ENCODE peak calls at places on chromosomes 7 and 10, in six cellular contexts. X is HCT116, R is GM23338, H is spleen, U is transverse colon, Q is sigmoid colon. L is an unnamed sample. For H3K36me3, the result is how much of the 10 kb centered on the place peaks cover.

GRCh38 chr10:131169146-131169545 is 142.4 kb downstream of the TCERG1L start:
- DNase-seq in Q (peak), H (peak), U (no peak), R (no peak), X (no peak), L (no peak)

GRCh38 chr7:73742338-73742752 is 3.7 kb upstream of the ABHD11 start:
- DNase-seq in Q (no peak), H (no peak), R (peak), U (no peak), X (no peak), L (peak)

GRCh38 chr10:119336599-119336998 is 129.2 kb downstream of the GRK5 start:
- DNase-seq in Q (no peak), R (no peak), U (no peak), H (peak), X (no peak), L (no peak)

GRCh38 chr7:70681847-70682350 is 450.0 kb upstream of the GALNT17 start:
- DNase-seq in X (no peak), H (no peak), R (no peak), U (no peak), Q (no peak), L (no peak)

GRCh38 chr7:17147409-17147808 is 151.0 kb upstream of the AHR start:
- DNase-seq in U (no peak), R (no peak), Q (no peak), X (no peak), H (no peak), L (no peak)

GRCh38 chr10:30357075-30357801 is 8.2 kb upstream of the MTPAP start:
- DNase-seq in H (peak), X (no peak), R (no peak), U (peak), Q (no peak), L (no peak)

GRCh38 chr10:96701265-96701664 is 19.0 kb downstream of the PIK3AP1 start:
- DNase-seq in H (no peak), X (no peak), R (no peak), U (no peak), Q (no peak), L (no peak)

GRCh38 chr7:18429547-18429946 is 66.0 kb upstream of the HDAC9 start:
- DNase-seq in H (no peak), U (no peak), X (no peak), R (no peak), Q (no peak), L (no peak)

GRCh38 chr7:19248681-19249080 is 103.5 kb upstream of the FERD3L start:
- DNase-seq in Q (no peak), X (no peak), R (no peak), H (no peak), U (no peak), L (no peak)

GRCh38 chr10:103661198-103661950 is 167.9 kb downstream of the NEURL1 start:
- DNase-seq in U (peak), Q (peak), X (no peak), H (peak), R (peak), L (peak)

GRCh38 chr7:10644849-10645248 is 328.8 kb upstream of the PHF14 start:
- DNase-seq in Q (no peak), R (no peak), X (no peak), U (no peak), H (no peak), L (no peak)

GRCh38 chr7:75879771-75880184 is 944 bp downstream of the RHBDD2 start:
- DNase-seq in U (no peak), H (no peak), Q (no peak), X (no peak), R (peak), L (no peak)

GRCh38 chr7:69696686-69697685 is 98.7 kb downstream of the AUTS2 start:
- DNase-seq in Q (no peak), H (no peak), R (no peak), U (no peak), X (no peak), L (no peak)

GRCh38 chr10:42691361-42692120 is 53.2 kb upstream of the ZNF33B start:
- DNase-seq in U (no peak), H (no peak), Q (no peak), X (no peak), R (peak), L (no peak)

GRCh38 chr10:125605167-125605566 is 77.8 kb downstream of the TEX36 start:
- DNase-seq in R (no peak), Q (no peak), U (no peak), X (no peak), H (no peak), L (no peak)

GRCh38 chr7:49703876-49704275 is 69.6 kb upstream of the VWC2 start:
- DNase-seq in Q (no peak), R (no peak), X (no peak), U (no peak), H (no peak), L (no peak)

GRCh38 chr10:43294241-43294658 is 27.4 kb upstream of the RASGEF1A start:
- DNase-seq in U (no peak), R (no peak), Q (no peak), X (no peak), H (no peak), L (no peak)

GRCh38 chr10:73801253-73801590 is 10.2 kb downstream of the NDST2 start:
- DNase-seq in R (no peak), U (no peak), X (no peak), H (no peak), Q (no peak), L (no peak)

GRCh38 chr7:83105948-83106347 is 56.7 kb downstream of the PCLO start:
- DNase-seq in X (no peak), H (no peak), U (no peak), Q (no peak), R (peak), L (no peak)

GRCh38 chr10:110983466-110983865 is 64.1 kb downstream of the SHOC2 start:
- DNase-seq in U (no peak), X (no peak), Q (no peak), R (no peak), H (no peak), L (no peak)

GRCh38 chr10:110989016-110989415 is 69.6 kb downstream of the SHOC2 start:
- DNase-seq in Q (no peak), H (no peak), U (no peak), R (no peak), X (no peak), L (no peak)

GRCh38 chr10:110980807-110981206 is 61.4 kb downstream of the SHOC2 start:
- DNase-seq in X (no peak), R (no peak), Q (no peak), H (no peak), U (no peak), L (no peak)

DNA sequence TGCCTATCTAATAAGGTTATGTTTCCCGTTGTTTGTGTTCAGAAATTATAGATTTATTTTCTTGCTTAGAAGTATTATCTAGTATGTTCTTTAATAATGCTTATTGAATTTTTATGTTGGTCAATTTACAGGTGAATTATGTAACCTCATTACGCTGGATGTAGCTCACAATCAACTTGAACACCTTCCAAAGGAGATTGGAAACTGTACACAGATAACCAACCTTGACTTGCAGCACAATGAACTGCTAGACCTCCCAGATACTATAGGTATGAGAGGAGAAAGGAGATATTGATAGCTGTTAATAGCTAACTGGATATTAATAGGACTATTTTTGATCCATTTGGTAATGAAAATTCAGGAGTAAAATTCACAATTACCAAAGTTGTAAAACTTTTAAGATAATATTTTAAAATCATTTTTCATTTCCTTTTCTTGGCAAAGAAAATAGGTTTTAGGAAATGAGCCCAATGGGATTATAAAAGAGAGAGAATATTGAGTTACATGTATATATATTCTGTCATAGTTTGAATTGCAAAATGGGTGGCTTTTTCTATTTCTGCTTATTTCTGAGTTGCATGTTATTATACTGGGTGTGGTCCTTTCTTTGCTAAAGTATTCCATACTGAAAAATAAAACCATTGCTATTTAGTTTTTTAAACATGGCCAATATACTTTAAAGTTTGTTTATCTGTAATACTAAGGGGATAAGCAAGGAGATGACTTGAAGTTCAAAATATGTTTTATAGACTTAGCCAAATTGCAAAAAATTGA is 66.3 kb downstream of the SHOC2 start:
- DNase-seq in X (no peak), H (no peak), U (no peak), R (no peak), Q (no peak), L (no peak)
- H3K36me3 ChIP-seq in X (under half), H (under half), U (under half), R (under half), Q (under half), L (under half)

DNA sequence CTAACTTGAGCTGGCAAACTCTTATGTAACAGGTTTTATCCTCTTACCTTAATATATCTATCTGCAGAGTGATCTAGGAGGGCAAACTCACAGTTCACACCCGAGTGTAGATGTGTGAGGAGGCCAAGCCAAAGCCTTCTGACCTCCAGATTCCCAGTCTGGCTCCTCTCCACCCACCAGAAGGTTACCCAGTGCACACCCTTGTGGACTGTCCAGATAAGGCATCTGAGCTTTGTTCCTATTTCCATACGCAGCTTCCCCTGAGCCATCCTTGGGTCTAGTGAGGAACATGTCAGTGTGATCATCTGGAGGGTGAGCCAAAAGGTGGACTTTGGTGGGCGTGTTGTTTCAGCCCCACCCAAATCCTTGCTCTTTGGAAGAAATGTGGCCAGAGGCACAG is 203.0 kb upstream of the MEOX2 start:
- DNase-seq in H (no peak), Q (no peak), U (no peak), R (peak), X (peak), L (no peak)
- TF ChIP-seq CTCF in H (no peak), Q (peak), U (no peak), R (peak), X (peak), L (no peak)

DNA sequence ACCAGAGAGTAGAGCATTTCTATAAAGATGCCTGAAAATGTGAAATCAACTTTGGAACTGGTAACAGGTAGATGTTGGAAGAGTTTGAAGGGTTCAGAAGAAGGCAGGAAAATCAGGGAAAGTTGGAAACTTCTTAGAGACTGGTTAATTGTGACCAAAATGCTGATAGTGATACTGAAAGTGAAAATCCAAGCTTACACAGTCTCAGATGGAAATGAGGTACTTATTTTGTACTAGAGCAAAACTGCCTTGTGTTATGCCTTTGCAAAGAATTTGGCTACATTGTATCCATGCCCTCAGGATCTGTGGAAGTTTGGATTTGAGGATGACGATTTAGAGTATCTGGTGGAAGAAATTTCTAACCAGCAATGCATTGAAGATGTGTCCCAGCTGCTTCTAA is 430.6 kb upstream of the KCND2 start:
- DNase-seq in R (no peak), H (no peak), X (no peak), U (no peak), Q (no peak), L (no peak)
- TF ChIP-seq POLR2AphosphoS5 in R (no peak), H (no peak), X (no peak), U (no peak), Q (no peak), L (no peak)

GRCh38 chr10:48696535-48696873 is 11.8 kb downstream of the WDFY4 start:
- DNase-seq in R (no peak), Q (no peak), U (no peak), H (no peak), X (no peak), L (no peak)

GRCh38 chr10:48695636-48696534 is 11.2 kb downstream of the WDFY4 start:
- DNase-seq in U (no peak), H (no peak), X (no peak), Q (no peak), R (no peak), L (no peak)

GRCh38 chr10:48692748-48693147 is 8.1 kb downstream of the WDFY4 start:
- DNase-seq in Q (no peak), R (no peak), H (no peak), U (no peak), X (no peak), L (no peak)

GRCh38 chr10:48693206-48693605 is 8.5 kb downstream of the WDFY4 start:
- DNase-seq in U (no peak), X (no peak), R (no peak), Q (no peak), H (no peak), L (no peak)

GRCh38 chr10:48694371-48695030 is 9.8 kb downstream of the WDFY4 start:
- DNase-seq in U (no peak), H (no peak), X (no peak), R (no peak), Q (no peak), L (no peak)
- H3K36me3 ChIP-seq in U (under half), H (under half), X (under half), R (under half), Q (under half), L (under half)

DNA sequence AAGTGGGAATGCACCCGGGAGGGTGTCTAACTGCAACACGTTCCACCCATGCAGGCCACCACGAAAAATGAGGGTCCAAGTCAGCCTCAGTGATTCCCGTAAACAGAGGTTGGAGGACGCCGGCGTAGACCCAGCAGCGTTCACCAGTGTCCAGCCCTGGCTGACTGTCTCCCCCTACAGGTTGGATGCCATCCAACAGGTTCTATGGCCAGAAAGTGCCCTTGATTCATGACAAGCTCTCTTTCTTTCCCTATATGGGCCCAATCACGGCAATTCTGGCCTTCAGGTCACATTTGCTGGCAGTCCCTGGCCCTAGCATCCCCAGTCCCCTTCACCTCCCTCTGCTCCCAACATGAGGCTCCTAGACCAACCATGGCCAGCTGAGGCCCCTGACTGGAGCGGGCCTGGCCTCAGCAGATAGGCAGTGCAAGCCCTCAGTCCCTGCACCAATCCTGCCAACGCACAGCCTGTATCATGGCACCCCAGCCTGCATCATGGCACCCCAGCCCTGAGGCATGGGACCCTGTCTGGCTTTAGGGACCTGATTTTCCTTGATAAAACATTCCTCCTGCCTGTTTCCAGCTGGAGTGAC is 227.4 kb downstream of the GRID1 start:
- DNase-seq in H (no peak), U (no peak), X (peak), R (peak), Q (no peak), L (no peak)
- TF ChIP-seq CTCF in H (no peak), U (peak), X (peak), R (peak), Q (no peak), L (no peak)

GRCh38 chr7:151003572-151003971 is 12.8 kb downstream of the NOS3 start:
- DNase-seq in X (no peak), U (peak), H (no peak), Q (no peak), R (no peak), L (no peak)
- TF ChIP-seq POLR2AphosphoS5 in X (no peak), U (no peak), H (peak), Q (no peak), R (no peak), L (no peak)

DNA sequence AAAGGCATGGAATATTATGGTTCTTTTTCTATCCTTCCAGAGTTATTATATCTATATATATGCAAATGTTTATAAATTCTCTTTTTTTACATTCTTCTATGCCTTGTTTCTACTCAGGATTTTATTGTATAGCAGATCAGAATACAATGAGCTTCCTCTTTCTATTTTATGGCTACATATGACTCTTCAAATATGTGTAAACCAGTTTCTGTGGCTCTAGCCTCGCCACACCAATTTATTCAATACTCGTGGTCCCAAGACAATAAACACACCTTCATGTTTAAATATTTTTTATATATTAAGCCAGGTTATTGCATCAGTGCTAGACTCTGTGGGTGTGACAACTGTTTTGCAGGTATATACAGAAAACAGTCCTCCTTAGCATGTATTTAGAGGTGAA is 237.5 kb upstream of the MKLN1 start:
- DNase-seq in U (no peak), R (no peak), H (no peak), Q (no peak), X (no peak), L (no peak)
- H3K36me3 ChIP-seq in U (under half), R (under half), H (half or more), Q (under half), X (under half), L (under half)

DNA sequence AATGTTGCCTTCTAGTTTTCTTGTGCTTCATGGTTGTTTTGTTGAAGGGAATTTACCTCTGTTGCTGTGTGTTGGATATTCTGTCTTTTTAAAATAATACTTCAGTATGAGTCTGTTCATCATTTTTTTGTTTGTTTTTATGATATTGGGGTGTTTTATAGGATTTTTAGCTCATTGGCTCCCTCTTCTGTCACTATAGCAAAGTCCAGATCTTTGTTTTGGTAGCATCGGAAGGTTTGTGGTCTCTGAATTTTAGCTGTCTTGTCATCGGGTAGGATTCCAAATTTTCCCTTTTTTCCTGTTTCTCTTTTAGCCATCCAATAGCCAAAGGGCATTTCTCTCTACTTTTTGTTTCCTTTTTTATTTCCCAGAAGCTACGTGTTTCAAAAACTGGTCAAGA is 91.4 kb downstream of the EXOC4 start:
- DNase-seq in H (no peak), R (peak), X (no peak), U (no peak), Q (no peak), L (no peak)
- TF ChIP-seq CTCF in H (no peak), R (peak), X (peak), U (no peak), Q (no peak), L (no peak)

DNA sequence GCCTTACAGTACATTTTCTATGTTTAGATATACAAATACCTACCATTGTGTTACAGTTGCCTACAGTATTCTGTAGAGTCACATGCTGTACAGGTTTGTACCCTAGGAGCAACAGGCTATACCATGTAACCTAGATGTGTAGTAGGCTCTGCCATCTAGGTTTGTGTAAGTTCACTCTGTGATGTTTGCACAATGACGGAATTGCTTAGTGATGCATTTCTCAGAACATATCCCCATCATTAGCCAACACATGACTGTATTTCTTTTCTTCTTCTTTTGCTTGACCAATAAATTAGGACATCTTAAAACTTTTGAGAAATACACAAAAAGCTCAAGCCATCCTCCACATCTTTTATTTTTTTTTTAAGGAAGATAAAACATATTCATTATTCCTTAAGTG is 5.5 kb upstream of the PFKFB3 start:
- DNase-seq in R (no peak), U (no peak), X (no peak), Q (no peak), H (no peak), L (no peak)
- TF ChIP-seq POLR2AphosphoS5 in R (no peak), U (no peak), X (no peak), Q (no peak), H (no peak), L (no peak)

L was measured in breast epithelium.